ENCODE peak calls at places on chromosomes 3 and 15, in eight cellular contexts. One of them, this sample, is unnamed.

GRCh38 chr3:9859530-9860025 is 15.8 kb upstream of the RPUSD3 start:
- DNase-seq in esophagus squamous epithelium: no peak
- DNase-seq in lung: no peak
- DNase-seq in WTC11: no peak
- DNase-seq in endothelial cell: no peak
- DNase-seq in AG08395: no peak
- DNase-seq in non-pigmented ciliary epithelial cell: no peak
- DNase-seq in SW480: no peak
- DNase-seq in this sample: no peak

GRCh38 chr15:91408476-91409076 is 308.5 kb downstream of the SV2B start:
- DNase-seq in esophagus squamous epithelium: no peak
- DNase-seq in lung: no peak
- DNase-seq in WTC11: no peak
- DNase-seq in endothelial cell: no peak
- DNase-seq in AG08395: no peak
- DNase-seq in non-pigmented ciliary epithelial cell: no peak
- DNase-seq in SW480: no peak
- DNase-seq in this sample: no peak

GRCh38 chr3:58052373-58053273 is 44.4 kb downstream of the FLNB start:
- DNase-seq in esophagus squamous epithelium: peak
- DNase-seq in lung: peak
- DNase-seq in WTC11: no peak
- DNase-seq in endothelial cell: no peak
- DNase-seq in AG08395: peak
- DNase-seq in non-pigmented ciliary epithelial cell: peak
- DNase-seq in SW480: peak
- DNase-seq in this sample: peak

GRCh38 chr3:42960781-42961180 is 18.3 kb upstream of the GASK1A start:
- DNase-seq in esophagus squamous epithelium: no peak
- DNase-seq in lung: no peak
- DNase-seq in WTC11: no peak
- DNase-seq in endothelial cell: no peak
- DNase-seq in AG08395: no peak
- DNase-seq in non-pigmented ciliary epithelial cell: no peak
- DNase-seq in SW480: no peak
- DNase-seq in this sample: no peak

GRCh38 chr3:17585561-17586325 is 156.7 kb downstream of the TBC1D5 start:
- DNase-seq in esophagus squamous epithelium: no peak
- DNase-seq in lung: no peak
- DNase-seq in WTC11: no peak
- DNase-seq in endothelial cell: no peak
- DNase-seq in AG08395: no peak
- DNase-seq in non-pigmented ciliary epithelial cell: no peak
- DNase-seq in SW480: no peak
- DNase-seq in this sample: no peak

GRCh38 chr3:132881756-132882409 is 156.3 kb upstream of the TMEM108 start:
- DNase-seq in esophagus squamous epithelium: no peak
- DNase-seq in lung: no peak
- DNase-seq in WTC11: no peak
- DNase-seq in endothelial cell: no peak
- DNase-seq in AG08395: no peak
- DNase-seq in non-pigmented ciliary epithelial cell: no peak
- DNase-seq in SW480: no peak
- DNase-seq in this sample: no peak

GRCh38 chr15:78205337-78205736 is 29.0 kb downstream of the ACSBG1 start:
- DNase-seq in esophagus squamous epithelium: no peak
- DNase-seq in lung: no peak
- DNase-seq in WTC11: no peak
- DNase-seq in endothelial cell: no peak
- DNase-seq in AG08395: no peak
- DNase-seq in non-pigmented ciliary epithelial cell: no peak
- DNase-seq in SW480: no peak
- DNase-seq in this sample: no peak

GRCh38 chr3:190265795-190266194 is 56.5 kb downstream of the CLDN1 start:
- DNase-seq in esophagus squamous epithelium: no peak
- DNase-seq in lung: no peak
- DNase-seq in WTC11: no peak
- DNase-seq in endothelial cell: no peak
- DNase-seq in AG08395: peak
- DNase-seq in non-pigmented ciliary epithelial cell: peak
- DNase-seq in SW480: peak
- DNase-seq in this sample: no peak

GRCh38 chr15:39040861-39041260 is 476.2 kb upstream of the RASGRP1 start:
- DNase-seq in esophagus squamous epithelium: no peak
- DNase-seq in lung: no peak
- DNase-seq in WTC11: no peak
- DNase-seq in endothelial cell: no peak
- DNase-seq in AG08395: no peak
- DNase-seq in non-pigmented ciliary epithelial cell: no peak
- DNase-seq in SW480: no peak
- DNase-seq in this sample: no peak

GRCh38 chr15:38996111-38996541 is 431.5 kb upstream of the RASGRP1 start:
- DNase-seq in esophagus squamous epithelium: no peak
- DNase-seq in lung: no peak
- DNase-seq in WTC11: no peak
- DNase-seq in endothelial cell: no peak
- DNase-seq in AG08395: peak
- DNase-seq in non-pigmented ciliary epithelial cell: peak
- DNase-seq in SW480: no peak
- DNase-seq in this sample: no peak

GRCh38 chr3:12420393-12420792 is 63.9 kb upstream of the TSEN2 start:
- DNase-seq in esophagus squamous epithelium: no peak
- DNase-seq in lung: no peak
- DNase-seq in WTC11: no peak
- DNase-seq in endothelial cell: no peak
- DNase-seq in AG08395: no peak
- DNase-seq in non-pigmented ciliary epithelial cell: no peak
- DNase-seq in SW480: no peak
- DNase-seq in this sample: no peak

GRCh38 chr3:13142552-13143380 is 69.5 kb upstream of the IQSEC1 start:
- DNase-seq in esophagus squamous epithelium: no peak
- DNase-seq in lung: no peak
- DNase-seq in WTC11: no peak
- DNase-seq in endothelial cell: no peak
- DNase-seq in AG08395: no peak
- DNase-seq in non-pigmented ciliary epithelial cell: no peak
- DNase-seq in SW480: no peak
- DNase-seq in this sample: no peak

GRCh38 chr3:55166577-55167555 is 239.0 kb upstream of the LRTM1 start:
- DNase-seq in esophagus squamous epithelium: no peak
- DNase-seq in lung: no peak
- DNase-seq in WTC11: no peak
- DNase-seq in endothelial cell: no peak
- DNase-seq in AG08395: no peak
- DNase-seq in non-pigmented ciliary epithelial cell: no peak
- DNase-seq in SW480: no peak
- DNase-seq in this sample: peak

GRCh38 chr3:86984271-86984670 is 6.7 kb downstream of the VGLL3 start:
- DNase-seq in esophagus squamous epithelium: no peak
- DNase-seq in lung: no peak
- DNase-seq in WTC11: no peak
- DNase-seq in endothelial cell: no peak
- DNase-seq in AG08395: peak
- DNase-seq in non-pigmented ciliary epithelial cell: no peak
- DNase-seq in SW480: no peak
- DNase-seq in this sample: no peak

GRCh38 chr3:149502438-149502837 is 27.9 kb downstream of the TM4SF4 start:
- DNase-seq in esophagus squamous epithelium: no peak
- DNase-seq in lung: no peak
- DNase-seq in WTC11: no peak
- DNase-seq in endothelial cell: no peak
- DNase-seq in AG08395: no peak
- DNase-seq in non-pigmented ciliary epithelial cell: no peak
- DNase-seq in SW480: no peak
- DNase-seq in this sample: no peak

This sample was measured in GM12865.